ENCODE peak calls at places on chromosomes 4 and X, in six cellular contexts. L is PC-3, F is psoas muscle, W is GM23248, C is H9, J is SJSA1. P is an unnamed sample.
A peak's percentile ranks its signal among the peaks of the same experiment; 100 is the strongest.

GRCh38 chr4:189033801-189034347 is 894.6 kb downstream of the TRIML1 start:
- DNase-seq in L (no peak), F (no peak), W (no peak), C (no peak), J (no peak), P (no peak)

GRCh38 chr4:19187104-19187503 is 1064.6 kb upstream of the SLIT2 start:
- DNase-seq in L (no peak), F (no peak), W (no peak), C (no peak), J (no peak), P (no peak)

GRCh38 chrX:110509778-110510510 is 151.3 kb downstream of the RTL9 start:
- DNase-seq in L (peak; percentile 5), F (no peak), W (peak; percentile 25), C (no peak), J (no peak), P (no peak)

GRCh38 chr4:125482822-125483221 is 168.1 kb downstream of the FAT4 start:
- DNase-seq in L (no peak), F (no peak), W (no peak), C (no peak), J (no peak), P (no peak)

GRCh38 chrX:143466130-143466529 is 51.1 kb downstream of the SPANXN3 start:
- DNase-seq in L (peak; percentile 3), F (no peak), W (no peak), C (no peak), J (no peak), P (no peak)

GRCh38 chr4:112348488-112349158 is 51.5 kb downstream of the ALPK1 start:
- DNase-seq in L (peak; percentile 60), F (peak; percentile 72), W (peak; percentile 87), C (peak; percentile 85), J (peak; percentile 49), P (no peak)

GRCh38 chr4:113627321-113627720 is 134.2 kb downstream of the CAMK2D start:
- DNase-seq in L (no peak), F (no peak), W (no peak), C (no peak), J (no peak), P (no peak)

GRCh38 chr4:35125995-35126712 is 1118.2 kb downstream of the ARAP2 start:
- DNase-seq in L (no peak), F (no peak), W (no peak), C (no peak), J (no peak), P (no peak)

GRCh38 chr4:40152642-40153041 is 44.2 kb upstream of the RHOH start:
- DNase-seq in L (no peak), F (no peak), W (no peak), C (no peak), J (no peak), P (no peak)

GRCh38 chr4:177596035-177596434 is 153.8 kb upstream of the AGA start:
- DNase-seq in L (peak; percentile 86), F (peak; percentile 29), W (peak; percentile 85), C (peak; percentile 84), J (peak; percentile 56), P (no peak)

GRCh38 chr4:102344520-102344954 is 745 bp downstream of the SLC39A8 start:
- DNase-seq in L (peak; percentile 52), F (peak; percentile 44), W (peak; percentile 75), C (peak; percentile 61), J (peak; percentile 57), P (peak; percentile 58)

GRCh38 chrX:45824471-45824870 is 623.8 kb upstream of the DIPK2B start:
- DNase-seq in L (peak; percentile 96), F (peak; percentile 28), W (peak; percentile 94), C (no peak), J (peak; percentile 82), P (no peak)

GRCh38 chrX:65035451-65035779 is 59.2 kb upstream of the ZC4H2 start:
- DNase-seq in L (peak; percentile 36), F (peak; percentile 16), W (peak; percentile 74), C (no peak), J (no peak), P (peak; percentile 29)

GRCh38 chrX:68387786-68388185 is 45.5 kb downstream of the OPHN1 start:
- DNase-seq in L (no peak), F (no peak), W (no peak), C (no peak), J (no peak), P (no peak)

GRCh38 chr4:38802561-38803355 is 1.8 kb downstream of the TLR1 start:
- DNase-seq in L (peak; percentile 7), F (no peak), W (no peak), C (no peak), J (no peak), P (no peak)

GRCh38 chr4:159280442-159281172 is 177.7 kb downstream of the RAPGEF2 start:
- DNase-seq in L (no peak), F (no peak), W (no peak), C (no peak), J (no peak), P (no peak)

GRCh38 chr4:54092800-54093608 is 7.0 kb upstream of the GSX2 start:
- DNase-seq in L (no peak), F (no peak), W (no peak), C (peak; percentile 34), J (no peak), P (no peak)

GRCh38 chr4:18869166-18869565 is 847.6 kb upstream of the LCORL start:
- DNase-seq in L (no peak), F (no peak), W (no peak), C (no peak), J (no peak), P (no peak)

GRCh38 chr4:125538670-125539069 is 223.9 kb downstream of the FAT4 start:
- DNase-seq in L (no peak), F (no peak), W (no peak), C (no peak), J (no peak), P (no peak)

GRCh38 chrX:139113682-139114081 is 402.2 kb upstream of the FGF13 start:
- DNase-seq in L (peak; percentile 70), F (no peak), W (peak; percentile 58), C (no peak), J (no peak), P (no peak)

DNA sequence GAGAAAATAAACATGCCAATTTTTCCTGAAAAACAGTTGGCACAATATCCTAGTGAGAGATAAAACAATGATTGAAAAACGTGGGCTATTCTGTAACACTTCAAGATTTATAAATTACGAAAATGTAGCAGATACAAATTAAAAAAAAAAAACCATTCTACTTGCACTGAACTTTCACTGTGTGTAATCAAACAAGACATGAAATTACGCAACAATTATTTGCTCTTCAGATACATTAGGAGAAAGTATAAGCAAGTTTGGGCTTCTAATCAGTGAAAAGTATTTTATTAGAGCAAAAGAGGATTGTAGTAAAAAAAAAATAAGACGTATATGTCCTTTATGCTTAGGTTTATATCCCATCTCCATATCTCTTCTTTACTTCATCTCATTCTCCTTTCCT is 320.4 kb downstream of the SPOCK3 start:
- DNase-seq in L (no peak), F (no peak), W (no peak), C (no peak), J (no peak), P (no peak)
- H3K4me1 ChIP-seq in L (no peaks in the 10 kb centered on the region), F (no peaks in the 10 kb centered on the region), W (no peaks in the 10 kb centered on the region), C (no peaks in the 10 kb centered on the region), J (no peaks in the 10 kb centered on the region), P (no peaks in the 10 kb centered on the region)

GRCh38 chrX:40085714-40086113 is 12.0 kb downstream of the BCOR start:
- DNase-seq in L (no peak), F (no peak), W (no peak), C (peak; percentile 29), J (no peak), P (no peak)
- H3K4me1 ChIP-seq in L (peaks cover 41% of the 10 kb centered on the region), F (peaks cover 29% of the 10 kb centered on the region), W (peaks cover 7% of the 10 kb centered on the region), C (peaks cover 28% of the 10 kb centered on the region), J (peaks cover 58% of the 10 kb centered on the region), P (peaks cover 98% of the 10 kb centered on the region)

DNA sequence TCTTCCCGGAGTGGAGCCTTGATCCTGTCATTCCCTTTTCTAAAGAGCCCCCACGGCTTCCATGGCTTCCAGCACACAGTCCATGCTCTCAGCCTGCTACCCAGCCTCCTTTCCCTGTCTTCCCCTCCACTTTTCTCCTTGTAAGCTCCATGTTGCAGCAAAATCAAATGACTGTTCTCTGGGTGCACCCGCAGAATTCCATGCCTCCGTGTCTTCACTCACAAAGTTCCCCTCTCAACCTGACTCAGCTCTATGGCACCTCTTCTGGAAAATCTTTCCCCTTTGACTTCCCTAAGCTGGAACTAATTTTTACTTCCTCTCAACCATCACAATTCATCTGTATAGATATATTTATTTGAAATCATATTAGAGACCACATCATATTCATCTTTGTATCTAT is 3.5 kb downstream of the SETD7 start:
- DNase-seq in L (no peak), F (no peak), W (peak; percentile 85), C (no peak), J (no peak), P (no peak)
- H3K4me1 ChIP-seq in L (peaks cover 12% of the 10 kb centered on the region), F (peaks cover 65% of the 10 kb centered on the region), W (peaks cover 38% of the 10 kb centered on the region), C (no peaks in the 10 kb centered on the region), J (peaks cover 19% of the 10 kb centered on the region), P (peaks cover 72% of the 10 kb centered on the region)

DNA sequence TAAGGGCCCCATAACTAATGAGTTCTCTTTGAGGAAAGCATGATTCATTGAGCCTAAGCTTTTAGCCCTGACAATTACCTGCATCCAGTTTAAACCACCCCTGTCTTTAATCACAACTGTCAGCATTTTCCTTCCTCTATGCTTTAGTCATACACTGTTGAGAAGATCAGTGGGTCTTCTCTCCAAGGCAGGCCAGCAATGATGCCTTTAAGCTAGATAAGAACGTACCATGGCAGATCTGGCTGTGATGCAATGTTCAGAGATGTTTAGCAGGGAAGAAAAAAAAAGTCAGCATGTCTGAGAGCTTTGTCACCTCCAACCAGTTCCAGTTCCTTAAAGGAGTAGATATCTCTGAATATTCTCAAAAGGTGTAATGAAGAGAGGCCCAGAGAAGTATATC is 179.8 kb upstream of the RASGEF1B start:
- DNase-seq in L (no peak), F (no peak), W (peak; percentile 17), C (no peak), J (no peak), P (no peak)
- H3K4me1 ChIP-seq in L (no peaks in the 10 kb centered on the region), F (no peaks in the 10 kb centered on the region), W (no peaks in the 10 kb centered on the region), C (peaks cover 7% of the 10 kb centered on the region), J (no peaks in the 10 kb centered on the region), P (no peaks in the 10 kb centered on the region)

GRCh38 chrX:12974797-12975669 is at the start of gene TMSB4X:
- DNase-seq in L (peak; percentile 81), F (peak; percentile 82), W (peak; percentile 88), C (peak; percentile 86), J (peak; percentile 90), P (peak; percentile 87)

GRCh38 chrX:12974217-12974796 is 603 bp upstream of the TMSB4X start:
- DNase-seq in L (peak; percentile 57), F (peak; percentile 66), W (peak; percentile 79), C (peak; percentile 54), J (peak; percentile 80), P (peak; percentile 69)

GRCh38 chrX:12972239-12972638 is 2.7 kb upstream of the TMSB4X start:
- DNase-seq in L (no peak), F (no peak), W (no peak), C (no peak), J (no peak), P (no peak)

GRCh38 chrX:12972867-12973560 is 1.9 kb upstream of the TMSB4X start:
- DNase-seq in L (no peak), F (no peak), W (no peak), C (no peak), J (no peak), P (no peak)

GRCh38 chrX:12973561-12974216 is 1.2 kb upstream of the TMSB4X start:
- DNase-seq in L (no peak), F (no peak), W (no peak), C (no peak), J (no peak), P (peak; percentile 50)
- H3K4me1 ChIP-seq in L (peaks cover 24% of the 10 kb centered on the region), F (no peaks in the 10 kb centered on the region), W (peaks cover 10% of the 10 kb centered on the region), C (peaks cover 2% of the 10 kb centered on the region), J (peaks cover 21% of the 10 kb centered on the region), P (no peaks in the 10 kb centered on the region)

P was measured in stomach.